ENCODE peak calls at places on chromosomes 12 and 14, in six cellular contexts. A is lower leg skin, I is GM12865, E is left lung, J is fibroblast of lung, R is bronchial epithelial cell. W is an unnamed sample.

GRCh38 chr14:91872517-91873470 is 5.5 kb upstream of the TC2N start:
- DNase-seq in R (peak), J (peak), E (peak), I (peak), A (peak), W (peak)

GRCh38 chr14:69363055-69363454 is 35.0 kb downstream of the ERH start:
- DNase-seq in E (no peak), R (no peak), I (no peak), J (peak), A (no peak), W (no peak)

GRCh38 chr14:106185837-106186233 is 659.5 kb downstream of the TMEM121 start:
- DNase-seq in A (no peak), R (no peak), E (no peak), J (no peak), I (peak), W (no peak)

GRCh38 chr12:109963743-109964429 is 32.3 kb downstream of the GIT2 start:
- DNase-seq in I (no peak), R (no peak), E (no peak), J (peak), A (no peak), W (no peak)

GRCh38 chr14:23478109-23478698 is 8.7 kb downstream of the NGDN start:
- DNase-seq in J (peak), I (peak), A (peak), R (peak), E (peak), W (peak)

GRCh38 chr12:47882796-47883546 is 21.8 kb downstream of the VDR start:
- DNase-seq in I (peak), J (peak), E (peak), A (no peak), R (peak), W (no peak)

GRCh38 chr14:27672047-27672446 is 1074.2 kb upstream of the NOVA1 start:
- DNase-seq in A (no peak), R (no peak), I (no peak), J (no peak), E (no peak), W (no peak)

GRCh38 chr12:57201631-57202030 is 15.0 kb upstream of the NXPH4 start:
- DNase-seq in J (no peak), A (no peak), I (no peak), E (no peak), R (no peak), W (no peak)

GRCh38 chr12:49260165-49260564 is 4.7 kb upstream of the TUBA1C start:
- DNase-seq in I (no peak), J (peak), E (no peak), A (no peak), R (peak), W (peak)

GRCh38 chr14:100271247-100271939 is 32.4 kb downstream of the YY1 start:
- DNase-seq in A (no peak), J (no peak), I (no peak), R (peak), E (no peak), W (no peak)

GRCh38 chr12:124917841-124918621 is 3.6 kb upstream of the UBC start:
- DNase-seq in R (peak), I (no peak), E (no peak), J (peak), A (no peak), W (no peak)

GRCh38 chr12:20528208-20528607 is 159.9 kb downstream of the PDE3A start:
- DNase-seq in R (no peak), J (no peak), I (no peak), A (no peak), E (no peak), W (no peak)
- TF ChIP-seq CTCF in R (no peak), J (no peak), I (no peak), A (no peak), E (no peak), W (no peak)

GRCh38 chr12:112978163-112979081 is at the start of gene OAS2:
- DNase-seq in A (peak), E (peak), J (peak), I (peak), R (peak), W (no peak)
- H3K4me3 ChIP-seq in A (peak), E (peak), J (no peak), I (peak), R (no peak), W (no peak)

DNA sequence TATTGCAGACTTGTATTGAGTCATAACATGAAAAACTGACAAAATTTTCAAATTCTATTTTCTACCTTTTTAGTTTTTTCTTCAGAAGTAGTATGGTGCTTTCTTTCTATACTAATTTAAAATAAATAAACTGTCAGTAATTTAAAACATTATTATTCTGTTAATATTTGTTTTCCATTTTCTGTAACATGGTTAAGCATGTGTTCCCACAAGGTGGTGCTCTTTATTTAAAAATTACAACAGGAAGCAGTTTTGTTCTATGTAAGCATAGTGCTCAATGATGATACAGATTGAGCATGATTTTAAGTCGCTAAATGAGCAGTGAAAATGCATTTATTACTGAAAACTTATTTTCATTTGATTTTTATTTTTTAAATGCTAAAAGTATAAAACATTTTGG is 114.6 kb downstream of the PPFIA2 start:
- DNase-seq in R (peak), E (no peak), A (no peak), I (peak), J (peak), W (peak)
- TF ChIP-seq CTCF in R (peak), E (no peak), A (no peak), I (peak), J (peak), W (peak)

GRCh38 chr12:106769078-106769477 is 5.4 kb upstream of the RIC8B start:
- DNase-seq in J (peak), A (no peak), I (no peak), E (no peak), R (no peak), W (peak)
- H3K4me3 ChIP-seq in J (no peak), A (no peak), I (no peak), E (no peak), R (no peak), W (no peak)

GRCh38 chr14:49036236-49036635 is 549.9 kb downstream of the RPS29 start:
- DNase-seq in A (no peak), I (no peak), J (no peak), R (no peak), E (no peak), W (no peak)
- TF ChIP-seq CTCF in A (no peak), I (no peak), J (no peak), R (no peak), E (no peak), W (no peak)

DNA sequence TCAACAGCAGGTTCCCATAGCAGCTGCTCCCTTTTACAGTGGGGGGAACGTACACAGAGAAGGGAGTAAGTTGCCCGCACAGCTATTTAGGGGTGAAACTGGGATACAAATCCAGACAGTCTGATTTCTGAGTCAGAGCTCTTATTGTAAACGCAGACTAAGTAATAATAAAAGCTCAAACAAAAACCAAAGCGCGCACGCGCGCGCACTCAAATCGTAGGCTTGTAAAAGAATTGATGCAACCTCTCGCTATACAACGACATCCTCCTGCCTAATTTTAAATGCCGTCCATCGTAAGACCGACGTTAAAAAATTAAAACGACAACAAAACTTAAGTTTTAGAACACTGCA is 747 bp upstream of the DACT1 start:
- DNase-seq in I (peak), A (no peak), J (peak), E (peak), R (peak), W (no peak)
- H3K4me3 ChIP-seq in I (peak), A (no peak), J (peak), E (peak), R (peak), W (peak)

W was measured in kidney epithelial cell.